ENCODE peak calls at places on chromosomes 1 and 21, in ten cellular contexts. N is left lung; V is CD4-positive, CD25-positive, alpha-beta regulatory T cell; T is suprapubic skin; U is neural progenitor cell; O is cardiac muscle cell; R is psoas muscle; F is fibroblast of lung; H is BJ; K is lower lobe of right lung. X is an unnamed sample. For H3K27me3, the result is how much of the 10 kb centered on the place peaks cover.

GRCh38 chr1:12433323-12434053 is 184.5 kb downstream of the DHRS3 start:
- DNase-seq in N (peak), V (no peak), T (no peak), U (peak), O (peak), R (peak), F (peak), H (no peak), K (no peak), X (peak)

GRCh38 chr1:7893529-7894180 is 40.8 kb upstream of the UTS2 start:
- DNase-seq in N (no peak), V (no peak), T (no peak), U (no peak), O (peak), R (no peak), F (peak), H (no peak), K (no peak), X (peak)

GRCh38 chr21:36097427-36098230 is 27.8 kb downstream of the CBR1 start:
- DNase-seq in N (no peak), V (no peak), T (no peak), U (no peak), O (no peak), R (no peak), F (peak), H (no peak), K (no peak), X (no peak)

GRCh38 chr1:202131956-202132821 is 9.5 kb downstream of the GPR37L1 start:
- DNase-seq in N (peak), V (no peak), T (no peak), U (no peak), O (no peak), R (peak), F (no peak), H (no peak), K (peak), X (peak)

GRCh38 chr1:54476231-54477109 is 70.3 kb upstream of the SSBP3 start:
- DNase-seq in N (no peak), V (no peak), T (no peak), U (no peak), O (peak), R (no peak), F (peak), H (no peak), K (no peak), X (no peak)

GRCh38 chr1:183164350-183164749 is 21.7 kb upstream of the LAMC2 start:
- DNase-seq in N (no peak), V (no peak), T (no peak), U (no peak), O (peak), R (no peak), F (no peak), H (no peak), K (no peak), X (no peak)

GRCh38 chr21:36959020-36959835 is 7.2 kb downstream of the HLCS start:
- DNase-seq in N (no peak), V (no peak), T (no peak), U (no peak), O (no peak), R (no peak), F (no peak), H (no peak), K (no peak), X (no peak)

GRCh38 chr1:89489037-89489729 is 35.4 kb upstream of the LRRC8B start:
- DNase-seq in N (peak), V (no peak), T (no peak), U (no peak), O (peak), R (no peak), F (peak), H (no peak), K (no peak), X (no peak)

GRCh38 chr1:1426961-1427934 is 6.2 kb upstream of the ANKRD65 start:
- DNase-seq in N (no peak), V (no peak), T (no peak), U (peak), O (no peak), R (no peak), F (no peak), H (no peak), K (peak), X (peak)

GRCh38 chr1:23727362-23727811 is 15.9 kb upstream of the ELOA start:
- DNase-seq in N (peak), V (no peak), T (peak), U (no peak), O (peak), R (peak), F (peak), H (no peak), K (peak), X (peak)

GRCh38 chr1:59025898-59026426 is 242.1 kb upstream of the JUN start:
- DNase-seq in N (no peak), V (no peak), T (no peak), U (no peak), O (peak), R (no peak), F (peak), H (peak), K (no peak), X (no peak)

GRCh38 chr1:110746644-110747259 is 72.0 kb upstream of the KCNA3 start:
- DNase-seq in N (peak), V (peak), T (no peak), U (peak), O (peak), R (no peak), F (peak), H (no peak), K (peak), X (peak)

GRCh38 chr1:164607351-164607750 is 48.4 kb downstream of the PBX1 start:
- DNase-seq in N (no peak), V (no peak), T (no peak), U (no peak), O (no peak), R (no peak), F (no peak), H (no peak), K (no peak), X (no peak)

GRCh38 chr1:244395965-244396364 is 55.7 kb downstream of the ADSS2 start:
- DNase-seq in N (no peak), V (no peak), T (no peak), U (no peak), O (no peak), R (no peak), F (no peak), H (no peak), K (no peak), X (no peak)

DNA sequence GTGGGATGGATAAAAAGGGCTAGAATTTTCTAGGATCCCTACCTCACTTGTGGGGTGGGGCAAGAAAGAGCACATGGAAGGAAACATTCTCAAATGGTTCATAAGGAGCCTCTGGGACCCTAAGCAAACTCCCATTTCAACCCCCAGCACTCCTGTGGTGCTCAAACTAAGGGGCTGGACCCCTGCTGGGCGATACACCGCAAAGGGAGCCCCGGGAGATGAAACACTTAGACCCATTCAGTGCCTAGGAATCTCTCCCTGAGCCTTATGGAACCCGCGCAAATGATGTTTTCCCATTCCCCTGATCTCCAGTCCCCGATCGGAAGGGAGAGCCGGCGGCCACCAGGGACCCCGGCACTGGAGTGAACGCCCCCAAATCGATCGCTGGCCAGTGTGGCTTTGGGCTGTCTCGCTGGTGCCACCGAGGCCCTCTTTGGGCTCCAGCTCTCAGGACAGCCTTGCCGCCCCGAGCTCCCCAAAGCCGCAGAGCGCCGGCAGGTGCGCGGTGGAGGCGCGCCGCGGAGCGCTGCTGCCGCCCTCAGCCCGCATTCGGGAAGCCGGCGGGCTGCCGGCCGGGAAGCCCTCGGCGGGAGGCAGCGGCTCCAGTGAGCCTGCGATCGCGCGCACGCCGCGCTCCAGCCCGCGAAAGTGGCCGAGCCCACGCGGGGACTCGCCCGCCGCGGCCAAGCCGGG is 1.2 kb downstream of the PLXNA2 start:
- DNase-seq in N (no peak), V (no peak), T (peak), U (peak), O (no peak), R (peak), F (peak), H (no peak), K (no peak), X (no peak)
- H3K27me3 ChIP-seq in N (under half), V (under half), T (under half), U (under half), O (under half), R (under half), F (under half), H (under half), K (under half), X (under half)

GRCh38 chr1:180912211-180912800 is 391 bp upstream of the KIAA1614 start:
- DNase-seq in N (no peak), V (no peak), T (peak), U (peak), O (peak), R (no peak), F (peak), H (no peak), K (no peak), X (peak)
- H3K4me3 ChIP-seq in N (peak), V (no peak), T (peak), U (peak), O (peak), R (peak), F (peak), H (peak), K (peak), X (peak)

GRCh38 chr1:3231245-3231644 is 162.2 kb downstream of the PRDM16 start:
- DNase-seq in N (no peak), V (no peak), T (no peak), U (no peak), O (no peak), R (no peak), F (no peak), H (no peak), K (no peak), X (no peak)

GRCh38 chr1:3230553-3230952 is 161.6 kb downstream of the PRDM16 start:
- DNase-seq in N (no peak), V (no peak), T (no peak), U (no peak), O (no peak), R (no peak), F (no peak), H (no peak), K (no peak), X (no peak)

GRCh38 chr1:3233031-3233430 is 164.0 kb downstream of the PRDM16 start:
- DNase-seq in N (no peak), V (no peak), T (no peak), U (no peak), O (no peak), R (no peak), F (no peak), H (no peak), K (no peak), X (no peak)

GRCh38 chr1:3234281-3234680 is 165.3 kb downstream of the PRDM16 start:
- DNase-seq in N (no peak), V (no peak), T (no peak), U (no peak), O (no peak), R (no peak), F (no peak), H (no peak), K (no peak), X (no peak)

DNA sequence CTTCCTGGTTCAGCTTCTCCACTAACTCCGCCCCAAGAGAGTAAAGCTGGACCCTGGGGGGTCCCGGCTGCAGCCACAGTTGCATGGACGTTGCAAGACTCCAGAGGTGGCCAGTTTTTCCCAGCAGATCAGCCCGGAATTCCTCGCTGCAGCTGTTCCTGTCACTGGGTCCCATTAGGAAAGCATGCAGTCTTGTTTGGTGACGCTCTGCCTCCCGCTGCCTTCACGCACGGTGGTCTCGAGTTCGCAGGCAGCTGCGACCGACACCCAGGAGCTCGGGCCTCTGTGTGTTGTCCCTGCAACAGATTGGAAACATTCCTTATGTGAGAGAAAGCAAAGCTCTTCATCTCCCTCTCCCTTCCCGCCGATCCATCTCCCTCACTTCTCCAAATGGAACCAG is 162.8 kb downstream of the PRDM16 start:
- DNase-seq in N (no peak), V (no peak), T (no peak), U (peak), O (no peak), R (no peak), F (no peak), H (no peak), K (no peak), X (no peak)
- H3K27me3 ChIP-seq in N (half or more), V (under half), T (half or more), U (under half), O (under half), R (half or more), F (under half), H (under half), K (under half), X (under half)

GRCh38 chr1:227316456-227316855 is 1.8 kb downstream of the CDC42BPA start:
- DNase-seq in N (no peak), V (no peak), T (no peak), U (no peak), O (no peak), R (no peak), F (no peak), H (no peak), K (no peak), X (no peak)

GRCh38 chr1:227316941-227317540 is 1.3 kb downstream of the CDC42BPA start:
- DNase-seq in N (no peak), V (no peak), T (no peak), U (peak), O (peak), R (no peak), F (peak), H (no peak), K (no peak), X (no peak)

GRCh38 chr1:227317541-227318002 is 720 bp downstream of the CDC42BPA start:
- DNase-seq in N (peak), V (no peak), T (no peak), U (peak), O (peak), R (peak), F (peak), H (peak), K (peak), X (peak)

GRCh38 chr1:227314014-227314848 is 4.1 kb downstream of the CDC42BPA start:
- DNase-seq in N (no peak), V (no peak), T (no peak), U (no peak), O (no peak), R (no peak), F (no peak), H (no peak), K (no peak), X (no peak)

DNA sequence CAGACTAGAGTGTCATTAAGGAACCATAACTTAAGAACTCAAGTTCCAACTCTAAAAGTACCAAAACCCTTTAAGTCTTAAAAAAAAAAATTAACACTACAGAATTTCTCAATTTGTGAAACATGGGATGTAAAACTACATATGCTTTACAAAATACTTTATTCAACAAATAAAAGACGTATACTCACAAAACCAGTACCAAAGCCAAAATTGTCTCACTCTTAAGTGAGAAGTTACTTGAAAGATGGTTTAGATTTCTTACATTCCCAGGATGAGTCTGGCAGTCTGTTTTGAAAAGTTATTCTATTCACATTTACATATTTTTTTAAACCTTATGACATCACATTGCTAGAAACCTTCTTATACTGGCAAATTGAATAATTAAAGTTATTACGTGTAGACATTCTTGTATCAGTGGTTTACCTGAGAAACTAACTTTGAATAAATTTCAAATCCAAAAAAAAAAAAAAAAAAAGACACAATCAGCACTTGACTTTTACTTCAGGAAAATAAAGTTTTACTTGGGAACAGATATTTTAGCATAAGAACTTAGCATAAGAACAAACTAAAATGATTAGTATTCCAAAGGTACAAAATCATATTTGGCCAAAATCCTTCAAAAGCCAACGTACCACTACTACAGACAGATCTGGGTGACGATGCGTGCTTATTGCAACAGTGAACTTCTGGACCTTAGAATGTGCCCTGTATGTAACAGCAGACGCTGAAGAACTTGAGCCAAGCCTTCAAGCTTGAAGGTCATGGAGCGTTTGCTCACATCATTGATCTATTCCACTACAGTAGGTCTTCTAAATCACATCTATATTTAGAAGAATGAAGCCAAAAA is 2.6 kb downstream of the CDC42BPA start:
- DNase-seq in N (no peak), V (no peak), T (no peak), U (peak), O (peak), R (no peak), F (peak), H (peak), K (no peak), X (no peak)
- H3K4me3 ChIP-seq in N (peak), V (no peak), T (peak), U (peak), O (peak), R (peak), F (peak), H (peak), K (peak), X (peak)

GRCh38 chr1:14576155-14576554 is 22.3 kb upstream of the KAZN start:
- DNase-seq in N (no peak), V (no peak), T (no peak), U (no peak), O (no peak), R (no peak), F (no peak), H (no peak), K (no peak), X (no peak)

GRCh38 chr1:14570514-14570913 is 28.0 kb upstream of the KAZN start:
- DNase-seq in N (no peak), V (no peak), T (no peak), U (no peak), O (peak), R (no peak), F (peak), H (no peak), K (no peak), X (no peak)

GRCh38 chr1:14568716-14569115 is 29.8 kb upstream of the KAZN start:
- DNase-seq in N (no peak), V (no peak), T (no peak), U (no peak), O (no peak), R (no peak), F (no peak), H (no peak), K (no peak), X (no peak)

GRCh38 chr1:14571810-14572767 is 26.4 kb upstream of the KAZN start:
- DNase-seq in N (no peak), V (no peak), T (no peak), U (peak), O (peak), R (no peak), F (no peak), H (no peak), K (no peak), X (no peak)

DNA sequence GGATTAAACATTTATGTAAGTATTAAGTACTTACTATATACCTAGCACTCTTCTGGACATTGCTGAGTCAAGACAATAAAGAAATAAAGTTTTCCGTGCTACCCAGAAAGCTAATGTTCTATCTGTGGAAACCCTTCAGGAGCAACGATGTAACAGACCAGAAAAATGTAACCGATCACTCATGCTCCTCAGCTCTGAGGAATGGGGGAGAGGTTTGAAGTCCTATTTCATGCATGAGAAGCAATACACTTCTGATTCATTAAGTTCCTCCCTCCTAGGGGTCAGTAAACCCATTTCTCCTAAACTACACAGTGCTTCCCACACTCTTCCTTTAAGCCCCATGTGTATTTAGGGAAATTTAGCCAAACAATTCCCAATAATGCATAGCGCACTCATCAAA is 25.6 kb upstream of the KAZN start:
- DNase-seq in N (no peak), V (no peak), T (no peak), U (no peak), O (no peak), R (no peak), F (no peak), H (no peak), K (no peak), X (no peak)
- H3K27me3 ChIP-seq in N (under half), V (under half), T (under half), U (under half), O (under half), R (under half), F (under half), H (under half), K (under half), X (under half)

GRCh38 chr1:34844252-34844634 is 15.3 kb downstream of the SMIM12 start:
- DNase-seq in N (no peak), V (no peak), T (peak), U (peak), O (no peak), R (no peak), F (no peak), H (no peak), K (no peak), X (no peak)
- H3K4me3 ChIP-seq in N (no peak), V (no peak), T (no peak), U (no peak), O (no peak), R (no peak), F (no peak), H (no peak), K (no peak), X (no peak)

DNA sequence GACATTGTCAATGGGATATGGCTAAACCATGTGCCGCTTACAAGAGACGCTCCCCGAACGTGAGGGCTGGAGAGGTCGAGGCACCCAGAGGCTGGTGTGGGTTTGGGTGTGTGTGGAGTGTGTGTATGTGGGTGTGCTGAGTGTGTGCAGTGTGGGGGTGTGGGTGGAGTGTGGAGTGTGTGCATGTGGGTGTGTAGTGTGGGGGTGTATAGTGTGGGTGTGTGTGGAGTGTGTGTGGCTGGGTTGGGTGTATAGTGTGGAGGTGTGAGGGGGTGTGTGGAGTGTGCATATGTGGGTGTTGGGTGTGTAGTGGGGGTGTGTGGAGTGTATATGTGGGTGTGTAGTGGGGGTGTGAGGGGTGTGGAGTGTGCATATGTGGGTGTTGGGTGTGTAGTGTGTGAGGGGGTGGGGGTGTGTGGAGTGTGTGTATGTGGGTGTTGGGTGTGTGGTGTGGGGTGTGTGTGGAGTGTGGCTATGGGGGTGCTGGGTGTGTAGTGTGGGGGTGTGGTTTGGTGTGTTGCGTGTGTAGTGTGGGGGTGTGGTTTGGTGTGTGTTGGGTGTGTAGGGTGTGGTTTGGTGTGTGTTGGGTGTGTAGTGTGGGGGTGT is 42.2 kb downstream of the SLC19A1 start:
- DNase-seq in N (peak), V (no peak), T (peak), U (no peak), O (no peak), R (peak), F (no peak), H (no peak), K (peak), X (peak)
- H3K27me3 ChIP-seq in N (under half), V (under half), T (under half), U (under half), O (under half), R (under half), F (under half), H (under half), K (under half), X (under half)

GRCh38 chr1:228059536-228060457 is 22.7 kb upstream of the ARF1 start:
- DNase-seq in N (peak), V (peak), T (peak), U (peak), O (peak), R (peak), F (peak), H (no peak), K (peak), X (peak)
- H3K4me3 ChIP-seq in N (peak), V (no peak), T (peak), U (peak), O (peak), R (peak), F (no peak), H (peak), K (peak), X (no peak)